ENCODE peak calls at places on chromosomes 3 and 15, in seven cellular contexts. D is fibroblast of mammary gland, Q is upper lobe of left lung, V is GM23338, M is kidney, K is left lung, U is mucosa of descending colon. B is an unnamed sample.

GRCh38 chr3:170689218-170689874 is 103.5 kb upstream of the SLC7A14 start:
- DNase-seq in M (peak), K (peak), V (peak), U (no peak), D (peak), Q (no peak), B (peak)

GRCh38 chr3:42394579-42395288 is 15.7 kb downstream of the LYZL4 start:
- DNase-seq in Q (no peak), U (no peak), V (no peak), K (no peak), D (no peak), M (no peak), B (no peak)

GRCh38 chr3:140148824-140149390 is 213.9 kb downstream of the CLSTN2 start:
- DNase-seq in D (no peak), M (no peak), V (no peak), U (no peak), Q (no peak), K (no peak), B (no peak)

GRCh38 chr3:93867425-93867824 is 106.3 kb downstream of the PROS1 start:
- DNase-seq in M (no peak), V (peak), U (no peak), D (no peak), Q (no peak), K (no peak), B (no peak)

GRCh38 chr15:78244101-78244500 is 9.7 kb upstream of the ACSBG1 start:
- DNase-seq in D (no peak), U (peak), V (no peak), M (no peak), K (no peak), Q (no peak), B (no peak)

GRCh38 chr3:126891141-126891540 is 91.8 kb upstream of the PLXNA1 start:
- DNase-seq in K (no peak), U (no peak), V (no peak), Q (no peak), M (no peak), D (no peak), B (no peak)

GRCh38 chr3:50370594-50370993 is 11.3 kb upstream of the TMEM115 start:
- DNase-seq in D (peak), Q (no peak), V (peak), U (no peak), K (no peak), M (no peak), B (no peak)

GRCh38 chr3:196274585-196274984 is 12.9 kb downstream of the PCYT1A start:
- DNase-seq in U (no peak), V (no peak), M (no peak), D (peak), K (no peak), Q (no peak), B (no peak)

GRCh38 chr3:42772670-42773408 is at the start of gene CCDC13:
- DNase-seq in D (peak), K (peak), Q (peak), U (peak), V (peak), M (peak), B (peak)

GRCh38 chr3:35505181-35505580 is 134.1 kb upstream of the ARPP21 start:
- DNase-seq in K (no peak), M (peak), D (no peak), V (peak), U (no peak), Q (no peak), B (peak)

GRCh38 chr3:49761661-49762060 is 24.7 kb downstream of the IP6K1 start:
- DNase-seq in V (no peak), M (no peak), D (no peak), K (no peak), U (no peak), Q (no peak), B (no peak)

GRCh38 chr3:10955694-10956453 is 36.7 kb upstream of the SLC6A1 start:
- DNase-seq in Q (no peak), V (no peak), D (no peak), U (no peak), M (no peak), K (no peak), B (no peak)

GRCh38 chr3:126358038-126358815 is 1.0 kb upstream of the KLF15 start:
- DNase-seq in M (peak), D (peak), V (peak), K (peak), Q (no peak), U (peak), B (peak)

GRCh38 chr3:61730058-61730457 is 168.7 kb downstream of the PTPRG start:
- DNase-seq in K (no peak), U (no peak), D (no peak), M (no peak), V (no peak), Q (no peak), B (no peak)

GRCh38 chr15:70597945-70598344 is 165.4 kb downstream of the UACA start:
- DNase-seq in V (no peak), Q (no peak), D (no peak), M (no peak), U (no peak), K (no peak), B (no peak)

GRCh38 chr15:79989682-79990081 is 18.7 kb upstream of the BCL2A1 start:
- DNase-seq in K (no peak), Q (no peak), M (no peak), V (no peak), U (no peak), D (peak), B (peak)

GRCh38 chr3:113746955-113747718 is at the start of gene ATP6V1A:
- DNase-seq in V (peak), K (peak), U (peak), M (peak), Q (peak), D (no peak), B (peak)

GRCh38 chr15:59380902-59381610 is 8.4 kb upstream of the MYO1E start:
- DNase-seq in M (no peak), Q (no peak), D (no peak), K (no peak), V (no peak), U (no peak), B (no peak)

GRCh38 chr15:90030376-90030775 is 29.3 kb downstream of the ZNF710 start:
- DNase-seq in D (no peak), K (peak), U (no peak), V (no peak), Q (no peak), M (no peak), B (no peak)

GRCh38 chr3:128040041-128040440 is 12.2 kb upstream of the SEC61A1 start:
- DNase-seq in U (no peak), D (no peak), V (no peak), Q (no peak), M (no peak), K (no peak), B (no peak)

GRCh38 chr15:92582206-92582605 is 73.4 kb downstream of the FAM174B start:
- DNase-seq in Q (no peak), K (no peak), U (no peak), D (no peak), M (no peak), V (no peak), B (no peak)

GRCh38 chr3:146280859-146281258 is 30.0 kb upstream of the PLSCR4 start:
- DNase-seq in M (no peak), Q (no peak), U (no peak), K (no peak), V (no peak), D (peak), B (no peak)

GRCh38 chr3:114095808-114096207 is 39.3 kb downstream of the QTRT2 start:
- DNase-seq in Q (no peak), U (no peak), M (no peak), D (no peak), V (no peak), K (no peak), B (no peak)

GRCh38 chr15:34927726-34928125 is 41.8 kb downstream of the AQR start:
- DNase-seq in M (no peak), D (peak), Q (no peak), U (no peak), V (peak), K (no peak), B (no peak)

GRCh38 chr3:138608322-138609214 is at the start of gene FAIM:
- DNase-seq in K (peak), Q (peak), V (peak), U (peak), D (peak), M (peak), B (peak)

GRCh38 chr3:37741644-37742043 is 120.0 kb upstream of the CTDSPL start:
- DNase-seq in D (peak), M (no peak), U (peak), Q (peak), K (peak), V (no peak), B (peak)

GRCh38 chr3:3798641-3799113 is 554 bp upstream of the LRRN1 start:
- DNase-seq in U (peak), K (peak), V (peak), D (no peak), Q (peak), M (no peak), B (peak)

GRCh38 chr3:30286811-30287210 is 319.6 kb upstream of the TGFBR2 start:
- DNase-seq in V (no peak), Q (no peak), U (no peak), D (peak), M (no peak), K (no peak), B (no peak)

GRCh38 chr15:89003865-89004725 is 84.2 kb upstream of the ABHD2 start:
- DNase-seq in D (peak), V (peak), Q (no peak), K (no peak), U (no peak), M (no peak), B (no peak)

GRCh38 chr3:189622629-189623028 is 8.6 kb upstream of the TP63 start:
- DNase-seq in Q (no peak), M (no peak), D (no peak), K (no peak), U (no peak), V (no peak), B (no peak)

GRCh38 chr3:113557374-113557773 is 25.0 kb downstream of the SIDT1 start:
- DNase-seq in Q (no peak), U (no peak), K (no peak), M (no peak), V (peak), D (peak), B (no peak)

GRCh38 chr3:149678365-149678948 is 20.6 kb upstream of the WWTR1 start:
- DNase-seq in M (no peak), U (no peak), K (no peak), Q (no peak), D (no peak), V (no peak), B (no peak)

GRCh38 chr3:134364936-134365765 is 9.1 kb downstream of the AMOTL2 start:
- DNase-seq in U (no peak), M (no peak), V (no peak), D (peak), K (no peak), Q (no peak), B (peak)

GRCh38 chr3:119600732-119601131 is 3.0 kb downstream of the PLA1A start:
- DNase-seq in V (peak), U (peak), M (no peak), D (no peak), Q (peak), K (no peak), B (peak)

GRCh38 chr15:52790941-52791751 is 1.0 kb upstream of the ONECUT1 start:
- DNase-seq in U (no peak), M (peak), V (peak), Q (peak), D (no peak), K (no peak), B (no peak)

GRCh38 chr3:24451461-24452099 is 43.1 kb downstream of the THRB start:
- DNase-seq in M (no peak), D (peak), V (no peak), U (peak), Q (no peak), K (no peak), B (no peak)

GRCh38 chr3:46557814-46558183 is 8.3 kb downstream of the LRRC2 start:
- DNase-seq in M (no peak), K (no peak), U (no peak), V (no peak), D (no peak), Q (no peak), B (no peak)

GRCh38 chr3:46561511-46561910 is 4.6 kb downstream of the LRRC2 start:
- DNase-seq in M (no peak), D (no peak), U (no peak), V (no peak), K (no peak), Q (no peak), B (no peak)

GRCh38 chr3:46559030-46559704 is 6.9 kb downstream of the LRRC2 start:
- DNase-seq in Q (no peak), M (no peak), K (no peak), U (no peak), V (no peak), D (no peak), B (no peak)

GRCh38 chr3:46561951-46562350 is 4.2 kb downstream of the LRRC2 start:
- DNase-seq in K (no peak), D (no peak), V (no peak), U (no peak), M (no peak), Q (no peak), B (no peak)

GRCh38 chr3:46558184-46559029 is 7.7 kb downstream of the LRRC2 start:
- DNase-seq in V (peak), K (peak), M (peak), U (peak), Q (no peak), D (peak), B (peak)
- TF ChIP-seq CTCF in V (peak), K (peak), M (peak), U (peak), Q (peak), D (peak), B (peak)

DNA sequence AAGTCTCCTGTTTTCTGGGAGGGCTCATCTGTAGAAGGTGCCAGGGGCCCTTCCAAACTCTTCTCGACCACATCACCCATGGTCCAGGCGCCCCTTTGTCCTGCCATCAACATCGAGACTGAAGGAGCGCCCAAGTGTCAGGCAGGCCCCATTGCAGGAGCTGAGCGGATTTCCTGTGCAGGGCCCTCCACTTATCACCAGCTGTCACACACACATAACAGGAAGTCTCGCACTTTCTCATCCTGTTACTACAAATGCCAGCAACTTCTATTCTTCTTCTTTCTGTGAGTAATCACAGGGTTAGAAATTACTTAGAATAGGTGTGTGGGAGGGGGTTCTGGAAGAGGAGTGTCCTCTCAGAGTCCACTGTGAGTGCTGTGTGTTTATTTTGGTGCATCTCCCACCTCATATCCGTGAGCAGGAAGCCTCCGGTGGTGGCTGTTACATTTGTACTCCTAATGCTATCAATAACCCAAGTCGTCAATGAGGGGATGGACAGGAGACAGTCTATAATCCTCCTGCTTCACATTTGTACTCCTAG is at the start of gene KLHL6:
- DNase-seq in D (no peak), U (peak), Q (no peak), K (peak), M (peak), V (no peak), B (peak)
- H3K4me3 ChIP-seq in D (no peak), U (no peak), Q (peak), K (no peak), M (peak), V (no peak), B (peak)

DNA sequence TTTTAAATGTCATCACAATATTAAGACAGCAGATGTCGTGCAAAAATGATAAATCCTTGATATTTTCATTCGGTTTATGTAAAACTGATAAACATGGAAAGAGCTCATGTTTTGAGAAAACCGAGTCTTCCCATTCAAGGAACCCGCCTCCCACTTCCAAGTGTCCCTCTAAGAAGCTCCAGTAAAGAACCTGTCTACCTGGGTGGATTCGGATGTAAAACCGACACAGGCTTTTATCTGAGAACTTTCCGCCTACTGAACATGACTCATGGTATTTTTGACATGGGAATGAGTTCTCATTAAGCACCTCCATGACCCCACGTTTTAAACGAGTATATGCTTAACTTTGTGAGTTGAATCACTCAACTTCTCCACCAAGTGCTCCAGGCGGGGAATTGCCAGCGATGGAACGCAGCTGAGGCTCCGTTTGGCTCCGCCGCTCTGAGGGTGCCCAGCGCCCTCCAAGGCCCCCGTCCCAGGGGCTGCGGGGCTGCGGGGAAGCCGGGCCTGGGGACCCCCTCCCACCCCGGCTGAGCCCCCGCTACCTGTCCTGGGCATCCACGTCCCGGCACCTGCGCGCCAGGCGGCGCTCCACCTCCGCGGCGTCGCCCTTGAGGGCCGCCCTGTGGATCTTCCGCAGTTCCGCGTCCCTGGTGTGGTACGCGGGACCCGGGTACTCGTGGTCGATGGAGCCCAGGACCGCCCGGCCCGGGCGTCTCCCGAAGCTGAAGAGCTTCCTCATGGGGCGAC is 119.9 kb downstream of the LMLN start:
- DNase-seq in Q (no peak), D (peak), M (no peak), U (peak), K (no peak), V (peak), B (no peak)
- TF ChIP-seq CTCF in Q (no peak), D (no peak), M (no peak), U (no peak), K (no peak), V (no peak), B (no peak)

DNA sequence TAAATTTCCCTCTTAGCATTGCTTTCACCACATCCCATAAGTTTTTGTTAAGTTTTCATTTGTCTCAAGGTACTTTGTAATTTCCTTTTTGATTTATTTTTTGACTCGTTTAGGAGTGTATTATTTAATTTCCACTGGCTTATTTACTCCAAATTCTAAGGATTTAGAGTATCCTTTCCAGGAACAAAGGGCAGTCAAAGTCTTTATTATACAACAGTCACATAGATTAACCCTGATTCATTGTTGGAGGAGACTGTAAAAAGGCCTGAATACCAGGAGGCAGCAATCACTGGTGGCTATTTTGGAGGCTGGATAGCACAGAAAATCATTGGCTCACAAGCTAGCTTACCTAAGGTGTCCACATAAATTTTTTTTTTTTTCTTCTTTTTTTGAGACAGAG is 39.9 kb downstream of the OIP5 start:
- DNase-seq in U (no peak), Q (no peak), V (no peak), K (no peak), M (no peak), D (no peak), B (no peak)
- H3K4me3 ChIP-seq in U (no peak), Q (no peak), V (no peak), K (no peak), M (no peak), D (no peak), B (no peak)

B was measured in upper lobe of right lung.